ENCODE peak calls at places on chromosomes 5 and 9, in five cellular contexts. F is HCT116, R is ovary, C is adrenal gland, X is IMR-90. B is an unnamed sample. For H3K27me3 and H3K4me1, the result is how much of the 10 kb centered on the place peaks cover.

GRCh38 chr5:144032375-144032774 is 138.1 kb downstream of the YIPF5 start:
- DNase-seq in C (no peak), X (no peak), F (no peak), R (no peak), B (no peak)

GRCh38 chr5:76542887-76543690 is 80.1 kb downstream of the F2RL2 start:
- DNase-seq in R (no peak), F (no peak), X (peak), C (peak), B (peak)

GRCh38 chr9:114779352-114779845 is 26.4 kb downstream of the TNFSF15 start:
- DNase-seq in F (peak), X (no peak), R (no peak), C (peak), B (peak)

GRCh38 chr5:102664946-102665345 is 90.2 kb upstream of the PAM start:
- DNase-seq in R (no peak), F (no peak), X (no peak), C (no peak), B (no peak)

GRCh38 chr5:139639619-139640431 is 8.3 kb upstream of the CXXC5 start:
- DNase-seq in X (peak), C (peak), F (no peak), R (no peak), B (no peak)

GRCh38 chr9:122695696-122696095 is 20.8 kb downstream of the OR1L3 start:
- DNase-seq in F (no peak), C (no peak), X (peak), R (no peak), B (no peak)

GRCh38 chr9:129420721-129421120 is 200.2 kb downstream of the C9orf50 start:
- DNase-seq in X (no peak), R (no peak), F (no peak), C (no peak), B (no peak)

GRCh38 chr5:5891350-5891749 is 468.9 kb downstream of the ICE1 start:
- DNase-seq in X (no peak), F (no peak), C (no peak), R (no peak), B (no peak)

GRCh38 chr9:27400334-27400875 is 103.5 kb upstream of the EQTN start:
- DNase-seq in F (no peak), R (no peak), C (no peak), X (no peak), B (peak)

GRCh38 chr5:154269414-154269813 is 78.9 kb downstream of the GALNT10 start:
- DNase-seq in F (no peak), R (no peak), X (no peak), C (no peak), B (no peak)

GRCh38 chr9:136974834-136975535 is 2.3 kb upstream of the PTGDS start:
- DNase-seq in X (no peak), R (no peak), F (no peak), C (no peak), B (no peak)

GRCh38 chr5:134466241-134467069 is 54.8 kb upstream of the CDKN2AIPNL start:
- DNase-seq in F (peak), R (peak), C (peak), X (peak), B (peak)

GRCh38 chr5:169185626-169186025 is 115.3 kb downstream of the SLIT3 start:
- DNase-seq in F (no peak), R (no peak), X (no peak), C (no peak), B (no peak)

GRCh38 chr9:125189361-125190289 is at the start of gene PPP6C:
- DNase-seq in F (peak), R (peak), C (peak), X (peak), B (peak)

GRCh38 chr5:151694035-151694485 is 7.3 kb upstream of the SPARC start:
- DNase-seq in X (no peak), R (no peak), F (no peak), C (peak), B (no peak)

GRCh38 chr9:74025402-74025894 is 471.7 kb upstream of the RORB start:
- DNase-seq in R (no peak), F (no peak), C (no peak), X (no peak), B (no peak)

GRCh38 chr5:165066751-165067150 is 1561.3 kb downstream of the MAT2B start:
- DNase-seq in R (no peak), X (no peak), C (no peak), F (no peak), B (no peak)

GRCh38 chr5:53327811-53328331 is 152.6 kb upstream of the FST start:
- DNase-seq in X (no peak), F (no peak), C (no peak), R (no peak), B (no peak)

GRCh38 chr9:133354766-133355165 is 1.5 kb downstream of the SURF1 start:
- DNase-seq in X (no peak), F (no peak), C (no peak), R (no peak), B (no peak)

GRCh38 chr9:12554636-12555035 is 138.5 kb upstream of the TYRP1 start:
- DNase-seq in X (peak), C (no peak), F (no peak), R (no peak), B (no peak)

GRCh38 chr5:107864793-107865192 is 194.1 kb upstream of the EFNA5 start:
- DNase-seq in C (no peak), R (no peak), F (no peak), X (peak), B (no peak)

GRCh38 chr5:59079622-59080620 is 497.0 kb downstream of the RAB3C start:
- DNase-seq in X (peak), F (no peak), R (no peak), C (peak), B (no peak)

GRCh38 chr9:69180670-69181069 is 6.6 kb downstream of the TJP2 start:
- DNase-seq in X (peak), C (peak), R (no peak), F (peak), B (peak)

GRCh38 chr5:55853818-55854217 is 2.7 kb downstream of the IL31RA start:
- DNase-seq in R (no peak), X (peak), C (no peak), F (no peak), B (no peak)

GRCh38 chr9:99013550-99013949 is 69.8 kb downstream of the COL15A1 start:
- DNase-seq in R (no peak), X (no peak), F (no peak), C (no peak), B (peak)

GRCh38 chr5:154437281-154437965 is 8.4 kb upstream of the SAP30L start:
- DNase-seq in F (no peak), C (no peak), X (no peak), R (no peak), B (no peak)

GRCh38 chr5:50359187-50359586 is 81.9 kb downstream of the EMB start:
- DNase-seq in C (no peak), X (no peak), R (no peak), F (no peak), B (no peak)
- H3K27me3 ChIP-seq in C (under half), X (under half), R (under half), F (under half), B (under half)

GRCh38 chr9:121362813-121363585 is 7.1 kb downstream of the STOM start:
- DNase-seq in C (peak), F (no peak), R (no peak), X (peak), B (peak)

GRCh38 chr9:121359358-121360294 is 10.4 kb downstream of the STOM start:
- DNase-seq in F (no peak), R (no peak), C (no peak), X (no peak), B (no peak)

GRCh38 chr9:121367651-121368510 is 2.2 kb downstream of the STOM start:
- DNase-seq in F (no peak), C (no peak), X (no peak), R (no peak), B (no peak)

GRCh38 chr9:121360975-121361374 is 9.1 kb downstream of the STOM start:
- DNase-seq in F (no peak), C (no peak), X (peak), R (no peak), B (no peak)

DNA sequence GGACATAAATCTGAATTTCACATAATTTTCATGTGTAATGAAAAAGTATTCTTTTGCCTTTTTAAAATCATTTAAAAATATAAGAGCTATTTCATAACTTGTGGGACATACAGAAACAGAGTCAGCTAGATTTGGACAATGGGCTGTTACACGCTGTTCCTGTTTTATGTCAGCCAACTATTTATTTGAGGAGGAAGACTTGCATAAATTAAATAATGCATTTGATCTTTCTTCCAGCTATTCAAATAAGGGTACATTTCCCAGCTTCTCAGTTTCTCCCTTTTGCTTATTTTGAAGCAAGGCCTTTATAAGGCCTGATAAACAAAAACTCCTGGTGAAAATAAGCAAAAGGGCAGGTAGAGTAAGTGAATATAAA is 6.5 kb downstream of the STOM start:
- DNase-seq in X (no peak), R (no peak), C (no peak), F (no peak), B (no peak)
- H3K4me1 ChIP-seq in X (under half), R (under half), C (half or more), F (under half), B (under half)

DNA sequence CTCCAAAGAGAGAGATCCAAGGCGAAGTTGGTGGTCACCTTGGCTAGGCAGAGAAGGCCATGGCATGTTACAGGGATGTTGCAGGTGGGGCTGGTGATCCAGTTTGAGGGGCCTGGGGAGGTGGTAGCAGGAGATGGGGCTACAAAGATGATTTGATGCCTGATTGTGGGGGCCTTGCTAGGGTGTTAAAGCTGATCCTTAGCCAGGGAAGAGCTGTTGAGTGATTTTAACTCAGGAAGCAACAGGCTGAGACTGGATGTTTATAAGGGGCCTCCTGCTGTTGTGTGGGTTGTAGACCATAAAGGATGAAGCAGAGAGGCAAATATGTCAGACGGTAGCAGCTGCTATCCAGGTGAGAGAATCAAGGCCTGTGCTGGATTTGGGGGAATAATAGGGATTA is 19.0 kb upstream of the SMAD5 start:
- DNase-seq in X (no peak), F (no peak), R (no peak), C (no peak), B (no peak)
- H3K27ac ChIP-seq in X (no peak), F (no peak), R (no peak), C (no peak), B (no peak)

DNA sequence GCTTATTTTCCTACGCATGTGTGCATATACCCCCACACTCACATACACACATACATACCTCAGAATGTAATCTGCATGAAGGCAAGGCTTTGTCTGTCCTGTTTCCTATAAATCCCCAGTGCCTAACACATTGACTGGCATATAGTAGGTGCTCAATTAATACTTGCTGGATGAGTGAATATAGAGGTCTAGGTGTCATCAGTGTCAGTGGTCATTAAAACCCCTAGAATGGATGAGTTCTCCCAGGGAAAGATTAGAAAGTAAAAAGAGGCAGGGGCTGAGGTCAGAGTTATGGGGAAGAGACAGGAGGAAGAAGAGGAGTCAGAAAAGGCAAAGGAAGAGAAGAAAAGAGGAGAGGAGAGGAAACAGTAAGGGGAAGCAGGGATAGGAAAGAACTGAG is 4.7 kb downstream of the CPLX2 start:
- DNase-seq in F (no peak), R (no peak), C (no peak), X (no peak), B (no peak)
- H3K27me3 ChIP-seq in F (under half), R (under half), C (under half), X (under half), B (under half)

GRCh38 chr5:36883894-36884462 is 7.4 kb downstream of the NIPBL start:
- DNase-seq in F (no peak), R (no peak), C (no peak), X (no peak), B (no peak)
- H3K4me1 ChIP-seq in F (under half), R (under half), C (half or more), X (under half), B (under half)

DNA sequence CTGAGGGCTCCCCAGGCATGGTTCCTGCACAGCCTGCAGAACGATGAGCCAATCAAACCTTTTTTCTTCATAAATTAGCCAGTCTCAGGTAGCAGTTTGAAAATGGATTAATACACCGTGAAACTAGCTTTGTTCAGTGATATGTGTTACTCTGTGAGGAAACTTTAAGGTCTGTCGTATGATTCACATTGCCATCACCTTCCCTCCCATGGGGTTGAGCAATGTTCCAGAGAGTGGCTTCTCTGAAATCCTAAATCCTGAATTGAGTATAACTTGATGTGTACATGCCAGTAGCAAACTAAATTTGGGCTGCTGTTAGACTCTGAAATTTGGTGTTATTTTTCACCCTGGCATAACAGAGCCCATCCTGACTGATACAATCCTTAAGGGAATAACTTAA is 866.4 kb upstream of the C9orf72 start:
- DNase-seq in R (no peak), C (no peak), X (no peak), F (no peak), B (no peak)
- H3K27ac ChIP-seq in R (no peak), C (no peak), X (no peak), F (no peak), B (no peak)

B was measured in small intestine.